ENCODE peak calls at places on chromosomes 13 and 19, in seven cellular contexts. One of them, this sample, is unnamed. For H3K4me1, the result is how much of the 10 kb centered on the place peaks cover.

GRCh38 chr13:31090096-31090495 is 71.6 kb downstream of the HSPH1 start:
- DNase-seq in Peyer's patch: no peak
- DNase-seq in mesenchymal stem cell: no peak
- DNase-seq in adrenal gland: no peak
- DNase-seq in mucosa of descending colon: no peak
- DNase-seq in stomach: no peak
- DNase-seq in CD8-positive, alpha-beta memory T cell: no peak
- DNase-seq in this sample: no peak

GRCh38 chr13:46041335-46041934 is 11.1 kb downstream of the ZC3H13 start:
- DNase-seq in mesenchymal stem cell: no peak
- DNase-seq in stomach: no peak
- DNase-seq in CD8-positive, alpha-beta memory T cell: no peak
- DNase-seq in Peyer's patch: no peak
- DNase-seq in mucosa of descending colon: no peak
- DNase-seq in adrenal gland: no peak
- DNase-seq in this sample: no peak

GRCh38 chr19:14091086-14091884 is 734 bp upstream of the SAMD1 start:
- DNase-seq in adrenal gland: peak
- DNase-seq in mucosa of descending colon: peak
- DNase-seq in Peyer's patch: peak
- DNase-seq in CD8-positive, alpha-beta memory T cell: peak
- DNase-seq in mesenchymal stem cell: peak
- DNase-seq in stomach: no peak
- DNase-seq in this sample: peak

GRCh38 chr13:99367663-99368448 is 60.7 kb upstream of the GPR183 start:
- DNase-seq in mucosa of descending colon: no peak
- DNase-seq in stomach: no peak
- DNase-seq in Peyer's patch: no peak
- DNase-seq in mesenchymal stem cell: no peak
- DNase-seq in CD8-positive, alpha-beta memory T cell: no peak
- DNase-seq in adrenal gland: no peak
- DNase-seq in this sample: no peak

GRCh38 chr19:55090564-55090963 is 14.9 kb downstream of the EPS8L1 start:
- DNase-seq in mesenchymal stem cell: no peak
- DNase-seq in stomach: no peak
- DNase-seq in Peyer's patch: no peak
- DNase-seq in CD8-positive, alpha-beta memory T cell: no peak
- DNase-seq in mucosa of descending colon: no peak
- DNase-seq in adrenal gland: no peak
- DNase-seq in this sample: peak

GRCh38 chr13:40974460-40975407 is 44.4 kb downstream of the ELF1 start:
- DNase-seq in stomach: no peak
- DNase-seq in CD8-positive, alpha-beta memory T cell: peak
- DNase-seq in mucosa of descending colon: peak
- DNase-seq in Peyer's patch: no peak
- DNase-seq in adrenal gland: no peak
- DNase-seq in mesenchymal stem cell: peak
- DNase-seq in this sample: no peak

GRCh38 chr19:1250374-1251232 is 2.2 kb downstream of the MIDN start:
- DNase-seq in adrenal gland: peak
- DNase-seq in CD8-positive, alpha-beta memory T cell: peak
- DNase-seq in mesenchymal stem cell: peak
- DNase-seq in stomach: no peak
- DNase-seq in mucosa of descending colon: peak
- DNase-seq in Peyer's patch: peak
- DNase-seq in this sample: peak

GRCh38 chr19:32415246-32415645 is 9.7 kb downstream of the DPY19L3 start:
- DNase-seq in adrenal gland: no peak
- DNase-seq in mesenchymal stem cell: no peak
- DNase-seq in stomach: no peak
- DNase-seq in Peyer's patch: no peak
- DNase-seq in CD8-positive, alpha-beta memory T cell: no peak
- DNase-seq in mucosa of descending colon: no peak
- DNase-seq in this sample: no peak

GRCh38 chr13:72805663-72806341 is 23.9 kb downstream of the PIBF1 start:
- DNase-seq in adrenal gland: no peak
- DNase-seq in CD8-positive, alpha-beta memory T cell: no peak
- DNase-seq in Peyer's patch: no peak
- DNase-seq in mucosa of descending colon: no peak
- DNase-seq in stomach: no peak
- DNase-seq in mesenchymal stem cell: peak
- DNase-seq in this sample: no peak

GRCh38 chr19:44925114-44925891 is 10.9 kb downstream of the APOC1 start:
- DNase-seq in adrenal gland: peak
- DNase-seq in Peyer's patch: no peak
- DNase-seq in mesenchymal stem cell: peak
- DNase-seq in stomach: peak
- DNase-seq in mucosa of descending colon: peak
- DNase-seq in CD8-positive, alpha-beta memory T cell: no peak
- DNase-seq in this sample: peak

GRCh38 chr19:12769689-12770088 is 5.7 kb downstream of the HOOK2 start:
- DNase-seq in CD8-positive, alpha-beta memory T cell: peak
- DNase-seq in mesenchymal stem cell: no peak
- DNase-seq in mucosa of descending colon: peak
- DNase-seq in adrenal gland: no peak
- DNase-seq in stomach: peak
- DNase-seq in Peyer's patch: peak
- DNase-seq in this sample: no peak

GRCh38 chr13:84049442-84049841 is 167.2 kb upstream of the SLITRK1 start:
- DNase-seq in mucosa of descending colon: no peak
- DNase-seq in mesenchymal stem cell: no peak
- DNase-seq in CD8-positive, alpha-beta memory T cell: no peak
- DNase-seq in Peyer's patch: no peak
- DNase-seq in stomach: no peak
- DNase-seq in adrenal gland: no peak
- DNase-seq in this sample: no peak

GRCh38 chr19:54354761-54355160 is 10.0 kb downstream of the LAIR1 start:
- DNase-seq in mesenchymal stem cell: no peak
- DNase-seq in adrenal gland: no peak
- DNase-seq in CD8-positive, alpha-beta memory T cell: no peak
- DNase-seq in Peyer's patch: no peak
- DNase-seq in stomach: no peak
- DNase-seq in mucosa of descending colon: no peak
- DNase-seq in this sample: no peak

GRCh38 chr19:11090264-11091032 is 1.2 kb downstream of the LDLR start:
- DNase-seq in mesenchymal stem cell: peak
- DNase-seq in stomach: peak
- DNase-seq in mucosa of descending colon: peak
- DNase-seq in CD8-positive, alpha-beta memory T cell: peak
- DNase-seq in adrenal gland: peak
- DNase-seq in Peyer's patch: peak
- DNase-seq in this sample: peak

GRCh38 chr13:40181203-40181845 is 485.1 kb downstream of the FOXO1 start:
- DNase-seq in adrenal gland: no peak
- DNase-seq in mucosa of descending colon: no peak
- DNase-seq in CD8-positive, alpha-beta memory T cell: no peak
- DNase-seq in mesenchymal stem cell: peak
- DNase-seq in Peyer's patch: no peak
- DNase-seq in stomach: no peak
- DNase-seq in this sample: no peak

GRCh38 chr19:29323972-29324680 is 111.2 kb upstream of the UQCRFS1 start:
- DNase-seq in adrenal gland: peak
- DNase-seq in mucosa of descending colon: no peak
- DNase-seq in CD8-positive, alpha-beta memory T cell: no peak
- DNase-seq in stomach: no peak
- DNase-seq in Peyer's patch: no peak
- DNase-seq in mesenchymal stem cell: no peak
- DNase-seq in this sample: no peak

GRCh38 chr13:111511219-111511732 is 190.8 kb downstream of the TEX29 start:
- DNase-seq in stomach: no peak
- DNase-seq in mesenchymal stem cell: no peak
- DNase-seq in CD8-positive, alpha-beta memory T cell: no peak
- DNase-seq in Peyer's patch: no peak
- DNase-seq in mucosa of descending colon: no peak
- DNase-seq in adrenal gland: no peak
- DNase-seq in this sample: no peak

GRCh38 chr19:1041272-1041834 is 1.4 kb downstream of the ABCA7 start:
- DNase-seq in mucosa of descending colon: no peak
- DNase-seq in mesenchymal stem cell: no peak
- DNase-seq in Peyer's patch: no peak
- DNase-seq in stomach: no peak
- DNase-seq in adrenal gland: no peak
- DNase-seq in CD8-positive, alpha-beta memory T cell: no peak
- DNase-seq in this sample: peak

GRCh38 chr13:27619093-27619705 is 1.1 kb downstream of the LNX2 start:
- DNase-seq in stomach: no peak
- DNase-seq in CD8-positive, alpha-beta memory T cell: no peak
- DNase-seq in mucosa of descending colon: no peak
- DNase-seq in Peyer's patch: no peak
- DNase-seq in mesenchymal stem cell: no peak
- DNase-seq in adrenal gland: no peak
- DNase-seq in this sample: no peak

GRCh38 chr19:12880551-12881171 is 588 bp downstream of the DNASE2 start:
- DNase-seq in adrenal gland: no peak
- DNase-seq in Peyer's patch: no peak
- DNase-seq in mesenchymal stem cell: no peak
- DNase-seq in stomach: peak
- DNase-seq in CD8-positive, alpha-beta memory T cell: no peak
- DNase-seq in mucosa of descending colon: peak
- DNase-seq in this sample: peak

DNA sequence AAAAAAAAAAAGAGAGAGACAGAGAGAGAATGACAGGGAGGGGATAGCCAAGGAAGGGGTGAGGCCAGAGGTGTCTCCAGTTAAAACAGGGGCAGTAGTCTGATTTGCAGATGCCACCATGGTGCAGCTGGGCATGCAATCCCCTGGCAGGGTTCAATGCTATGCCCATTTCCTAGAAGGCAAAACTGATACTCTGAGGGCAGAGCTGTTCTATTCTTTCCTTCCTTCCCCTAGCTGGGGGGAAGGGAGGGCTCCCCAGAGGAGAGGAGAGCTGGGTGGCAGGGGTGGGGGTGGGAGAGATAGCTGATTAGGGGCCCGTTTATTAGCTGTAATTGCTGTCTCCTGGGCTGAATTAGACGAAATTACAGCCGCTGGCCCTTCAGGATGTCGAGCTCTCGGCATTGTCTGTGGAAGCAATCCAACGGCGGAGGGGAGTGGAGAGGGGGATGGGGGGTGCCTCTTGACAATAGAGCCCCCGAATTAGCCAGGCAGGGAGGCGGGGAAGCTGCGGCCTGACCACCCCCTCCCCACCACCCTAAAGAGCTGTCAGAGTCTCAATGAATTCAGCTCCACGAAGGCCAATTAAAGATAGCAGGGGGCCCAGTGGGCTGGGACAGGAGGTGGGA is 14.4 kb upstream of the DPP9 start:
- DNase-seq in mesenchymal stem cell: no peak
- DNase-seq in adrenal gland: no peak
- DNase-seq in CD8-positive, alpha-beta memory T cell: no peak
- DNase-seq in stomach: no peak
- DNase-seq in mucosa of descending colon: no peak
- DNase-seq in Peyer's patch: no peak
- DNase-seq in this sample: no peak
- H3K4me3 ChIP-seq in mesenchymal stem cell: no peak
- H3K4me3 ChIP-seq in adrenal gland: no peak
- H3K4me3 ChIP-seq in CD8-positive, alpha-beta memory T cell: no peak
- H3K4me3 ChIP-seq in stomach: no peak
- H3K4me3 ChIP-seq in mucosa of descending colon: no peak
- H3K4me3 ChIP-seq in Peyer's patch: no peak
- H3K4me3 ChIP-seq in this sample: no peak

GRCh38 chr19:41367848-41368301 is 3.9 kb upstream of the B9D2 start:
- DNase-seq in mucosa of descending colon: no peak
- DNase-seq in stomach: no peak
- DNase-seq in CD8-positive, alpha-beta memory T cell: no peak
- DNase-seq in adrenal gland: no peak
- DNase-seq in mesenchymal stem cell: peak
- DNase-seq in Peyer's patch: no peak
- DNase-seq in this sample: no peak

GRCh38 chr19:41369769-41370168 is 5.8 kb upstream of the B9D2 start:
- DNase-seq in mesenchymal stem cell: no peak
- DNase-seq in CD8-positive, alpha-beta memory T cell: no peak
- DNase-seq in adrenal gland: no peak
- DNase-seq in mucosa of descending colon: no peak
- DNase-seq in stomach: no peak
- DNase-seq in Peyer's patch: no peak
- DNase-seq in this sample: no peak

GRCh38 chr19:41373993-41374392 is 2.3 kb upstream of the TMEM91 start:
- DNase-seq in Peyer's patch: peak
- DNase-seq in adrenal gland: peak
- DNase-seq in stomach: peak
- DNase-seq in mesenchymal stem cell: peak
- DNase-seq in mucosa of descending colon: peak
- DNase-seq in CD8-positive, alpha-beta memory T cell: no peak
- DNase-seq in this sample: no peak

GRCh38 chr19:41376241-41376997 is at the start of gene TMEM91:
- DNase-seq in mesenchymal stem cell: peak
- DNase-seq in stomach: peak
- DNase-seq in Peyer's patch: peak
- DNase-seq in mucosa of descending colon: peak
- DNase-seq in adrenal gland: no peak
- DNase-seq in CD8-positive, alpha-beta memory T cell: no peak
- DNase-seq in this sample: peak

GRCh38 chr19:41371541-41371940 is 4.8 kb upstream of the TMEM91 start:
- DNase-seq in mesenchymal stem cell: no peak
- DNase-seq in Peyer's patch: no peak
- DNase-seq in stomach: no peak
- DNase-seq in adrenal gland: no peak
- DNase-seq in mucosa of descending colon: no peak
- DNase-seq in CD8-positive, alpha-beta memory T cell: no peak
- DNase-seq in this sample: no peak
- H3K4me1 ChIP-seq in mesenchymal stem cell: under half
- H3K4me1 ChIP-seq in Peyer's patch: under half
- H3K4me1 ChIP-seq in stomach: under half
- H3K4me1 ChIP-seq in adrenal gland: under half
- H3K4me1 ChIP-seq in mucosa of descending colon: under half
- H3K4me1 ChIP-seq in CD8-positive, alpha-beta memory T cell: under half
- H3K4me1 ChIP-seq in this sample: under half

GRCh38 chr19:41527079-41527478 is 48.9 kb upstream of the CEACAM21 start:
- DNase-seq in mesenchymal stem cell: no peak
- DNase-seq in stomach: no peak
- DNase-seq in CD8-positive, alpha-beta memory T cell: no peak
- DNase-seq in mucosa of descending colon: no peak
- DNase-seq in Peyer's patch: no peak
- DNase-seq in adrenal gland: no peak
- DNase-seq in this sample: no peak

GRCh38 chr19:41518141-41518540 is 57.8 kb upstream of the CEACAM21 start:
- DNase-seq in adrenal gland: no peak
- DNase-seq in mucosa of descending colon: no peak
- DNase-seq in stomach: no peak
- DNase-seq in CD8-positive, alpha-beta memory T cell: no peak
- DNase-seq in mesenchymal stem cell: no peak
- DNase-seq in Peyer's patch: no peak
- DNase-seq in this sample: no peak

GRCh38 chr19:41521860-41522555 is 54.0 kb upstream of the CEACAM21 start:
- DNase-seq in mucosa of descending colon: peak
- DNase-seq in Peyer's patch: no peak
- DNase-seq in adrenal gland: no peak
- DNase-seq in CD8-positive, alpha-beta memory T cell: peak
- DNase-seq in stomach: no peak
- DNase-seq in mesenchymal stem cell: no peak
- DNase-seq in this sample: peak
- H3K4me3 ChIP-seq in mucosa of descending colon: no peak
- H3K4me3 ChIP-seq in Peyer's patch: peak
- H3K4me3 ChIP-seq in adrenal gland: no peak
- H3K4me3 ChIP-seq in CD8-positive, alpha-beta memory T cell: peak
- H3K4me3 ChIP-seq in stomach: peak
- H3K4me3 ChIP-seq in mesenchymal stem cell: no peak
- H3K4me3 ChIP-seq in this sample: peak

DNA sequence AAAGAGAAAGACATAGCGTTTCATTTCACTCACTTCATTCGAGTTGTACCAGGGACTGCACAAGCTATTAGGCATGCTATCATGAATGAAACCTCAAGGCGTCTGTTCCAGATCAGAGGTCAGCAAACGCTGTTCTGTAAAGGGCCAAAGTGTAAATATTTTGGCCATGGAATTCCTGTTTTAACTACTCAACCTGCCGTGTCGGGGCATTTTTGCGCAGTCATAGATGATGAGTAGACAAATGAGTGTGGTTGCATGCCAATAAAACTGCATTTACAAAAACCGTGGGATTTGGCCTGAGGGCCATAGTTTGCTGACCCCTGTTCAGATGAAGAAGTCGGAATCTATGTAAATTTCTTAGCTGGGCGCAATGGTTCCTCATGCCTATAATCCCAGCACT is 6.5 kb downstream of the INSR start:
- DNase-seq in stomach: no peak
- DNase-seq in mucosa of descending colon: no peak
- DNase-seq in adrenal gland: no peak
- DNase-seq in CD8-positive, alpha-beta memory T cell: no peak
- DNase-seq in Peyer's patch: no peak
- DNase-seq in mesenchymal stem cell: peak
- DNase-seq in this sample: no peak
- H3K4me1 ChIP-seq in stomach: under half
- H3K4me1 ChIP-seq in mucosa of descending colon: under half
- H3K4me1 ChIP-seq in adrenal gland: under half
- H3K4me1 ChIP-seq in CD8-positive, alpha-beta memory T cell: under half
- H3K4me1 ChIP-seq in Peyer's patch: under half
- H3K4me1 ChIP-seq in mesenchymal stem cell: under half
- H3K4me1 ChIP-seq in this sample: half or more